ENCODE peak calls at places on chromosomes 13 and 19, in four cellular contexts. One of them, this sample, is unnamed.
A peak's percentile ranks its signal among the peaks of the same experiment; 100 is the strongest.

GRCh38 chr19:1469200-1469935 is 9.6 kb downstream of the C19orf25 start:
- DNase-seq in spleen: peak; percentile 78
- DNase-seq in CD8-positive, alpha-beta T cell: no peak
- DNase-seq in transverse colon: no peak
- DNase-seq in this sample: no peak

GRCh38 chr19:53511357-53511756 is 26.6 kb upstream of the ZNF331 start:
- DNase-seq in CD8-positive, alpha-beta T cell: no peak
- DNase-seq in transverse colon: no peak
- DNase-seq in spleen: no peak
- DNase-seq in this sample: no peak

GRCh38 chr19:36797786-36798108 is 25.1 kb upstream of the ZNF850 start:
- DNase-seq in CD8-positive, alpha-beta T cell: no peak
- DNase-seq in spleen: no peak
- DNase-seq in transverse colon: no peak
- DNase-seq in this sample: no peak

GRCh38 chr19:9037415-9038062 is 27.3 kb upstream of the MUC16 start:
- DNase-seq in transverse colon: no peak
- DNase-seq in spleen: no peak
- DNase-seq in CD8-positive, alpha-beta T cell: no peak
- DNase-seq in this sample: no peak

GRCh38 chr19:36198116-36198515 is 16.3 kb downstream of the ZNF565 start:
- DNase-seq in spleen: no peak
- DNase-seq in transverse colon: no peak
- DNase-seq in CD8-positive, alpha-beta T cell: no peak
- DNase-seq in this sample: no peak

GRCh38 chr19:53910170-53910518 is 1.1 kb downstream of the CACNG7 start:
- DNase-seq in spleen: no peak
- DNase-seq in CD8-positive, alpha-beta T cell: no peak
- DNase-seq in transverse colon: no peak
- DNase-seq in this sample: no peak

GRCh38 chr19:42052241-42052863 is 17.7 kb downstream of the GRIK5 start:
- DNase-seq in CD8-positive, alpha-beta T cell: no peak
- DNase-seq in transverse colon: no peak
- DNase-seq in spleen: no peak
- DNase-seq in this sample: no peak

GRCh38 chr19:5691205-5691929 is 1.3 kb downstream of the RPL36 start:
- DNase-seq in spleen: peak; percentile 89
- DNase-seq in transverse colon: peak; percentile 78
- DNase-seq in CD8-positive, alpha-beta T cell: no peak
- DNase-seq in this sample: no peak

GRCh38 chr19:57437931-57438330 is 2.8 kb downstream of the ZNF749 start:
- DNase-seq in transverse colon: no peak
- DNase-seq in spleen: no peak
- DNase-seq in CD8-positive, alpha-beta T cell: no peak
- DNase-seq in this sample: no peak

GRCh38 chr19:535017-535835 is 3.7 kb downstream of the CDC34 start:
- DNase-seq in CD8-positive, alpha-beta T cell: no peak
- DNase-seq in transverse colon: peak; percentile 16
- DNase-seq in spleen: peak; percentile 75
- DNase-seq in this sample: no peak

GRCh38 chr19:13544423-13544822 is 38.1 kb upstream of the CACNA1A start:
- DNase-seq in CD8-positive, alpha-beta T cell: no peak
- DNase-seq in transverse colon: no peak
- DNase-seq in spleen: no peak
- DNase-seq in this sample: no peak

GRCh38 chr19:47110521-47111080 is 3.0 kb downstream of the ZC3H4 start:
- DNase-seq in CD8-positive, alpha-beta T cell: no peak
- DNase-seq in spleen: peak; percentile 86
- DNase-seq in transverse colon: no peak
- DNase-seq in this sample: no peak

GRCh38 chr19:18590273-18591272 is 2.0 kb downstream of the REX1BD start:
- DNase-seq in CD8-positive, alpha-beta T cell: no peak
- DNase-seq in spleen: no peak
- DNase-seq in transverse colon: peak; percentile 49
- DNase-seq in this sample: peak; percentile 56

GRCh38 chr19:33953592-33953991 is 156.9 kb downstream of the KCTD15 start:
- DNase-seq in CD8-positive, alpha-beta T cell: no peak
- DNase-seq in transverse colon: no peak
- DNase-seq in spleen: no peak
- DNase-seq in this sample: no peak

GRCh38 chr13:101556676-101557121 is 104.2 kb downstream of the ITGBL1 start:
- DNase-seq in transverse colon: no peak
- DNase-seq in CD8-positive, alpha-beta T cell: no peak
- DNase-seq in spleen: no peak
- DNase-seq in this sample: no peak

GRCh38 chr13:32031025-32031814 is at the start of gene FRY:
- DNase-seq in transverse colon: peak; percentile 56
- DNase-seq in CD8-positive, alpha-beta T cell: peak; percentile 3
- DNase-seq in spleen: peak; percentile 94
- DNase-seq in this sample: no peak

GRCh38 chr13:67231481-67231940 is 1.4 kb upstream of the PCDH9 start:
- DNase-seq in transverse colon: no peak
- DNase-seq in CD8-positive, alpha-beta T cell: no peak
- DNase-seq in spleen: no peak
- DNase-seq in this sample: no peak

GRCh38 chr13:99086869-99087129 is 108.9 kb upstream of the DOCK9 start:
- DNase-seq in spleen: no peak
- DNase-seq in transverse colon: peak; percentile 47
- DNase-seq in CD8-positive, alpha-beta T cell: peak; percentile 18
- DNase-seq in this sample: no peak

GRCh38 chr19:55601127-55601526 is 1.0 kb downstream of the ZNF524 start:
- DNase-seq in spleen: no peak
- DNase-seq in transverse colon: no peak
- DNase-seq in CD8-positive, alpha-beta T cell: no peak
- DNase-seq in this sample: no peak

GRCh38 chr13:88761145-88761544 is 1090.0 kb downstream of the SLITRK5 start:
- DNase-seq in CD8-positive, alpha-beta T cell: no peak
- DNase-seq in spleen: no peak
- DNase-seq in transverse colon: no peak
- DNase-seq in this sample: no peak

DNA sequence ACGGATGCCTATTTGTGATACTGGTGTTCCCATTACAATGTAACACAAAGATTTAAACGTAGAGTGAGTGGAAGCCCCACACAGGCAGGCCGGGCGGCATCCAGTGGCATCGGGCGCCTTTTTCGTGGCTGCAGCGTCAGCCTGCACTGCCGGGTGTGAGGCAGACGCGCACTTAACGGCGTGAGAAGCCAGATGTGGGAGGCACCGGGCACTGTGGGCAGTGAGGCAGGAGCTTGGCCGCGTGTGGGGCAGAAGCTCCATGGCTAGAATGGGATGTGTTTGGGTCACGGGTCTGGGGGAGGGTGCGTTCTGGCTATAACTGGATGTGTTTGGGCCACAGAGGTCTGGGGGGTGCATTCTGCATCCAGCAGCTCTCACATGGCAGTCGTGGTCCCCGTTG is 63.1 kb upstream of the F7 start:
- DNase-seq in transverse colon: no peak
- DNase-seq in CD8-positive, alpha-beta T cell: no peak
- DNase-seq in spleen: no peak
- DNase-seq in this sample: no peak
- H3K4me3 ChIP-seq in transverse colon: no peak overlapping the region
- H3K4me3 ChIP-seq in CD8-positive, alpha-beta T cell: no peak overlapping the region
- H3K4me3 ChIP-seq in spleen: no peak overlapping the region
- H3K4me3 ChIP-seq in this sample: no peak overlapping the region

GRCh38 chr13:91357613-91358383 is 10.3 kb downstream of the MIR17HG start:
- DNase-seq in CD8-positive, alpha-beta T cell: no peak
- DNase-seq in transverse colon: no peak
- DNase-seq in spleen: no peak
- DNase-seq in this sample: no peak

GRCh38 chr13:91356919-91357612 is 9.6 kb downstream of the MIR17HG start:
- DNase-seq in CD8-positive, alpha-beta T cell: no peak
- DNase-seq in spleen: no peak
- DNase-seq in transverse colon: no peak
- DNase-seq in this sample: no peak

GRCh38 chr13:91359071-91359470 is 11.6 kb downstream of the MIR17HG start:
- DNase-seq in spleen: no peak
- DNase-seq in CD8-positive, alpha-beta T cell: no peak
- DNase-seq in transverse colon: no peak
- DNase-seq in this sample: no peak

GRCh38 chr13:91359566-91359965 is 12.1 kb downstream of the MIR17HG start:
- DNase-seq in spleen: no peak
- DNase-seq in CD8-positive, alpha-beta T cell: no peak
- DNase-seq in transverse colon: no peak
- DNase-seq in this sample: no peak

DNA sequence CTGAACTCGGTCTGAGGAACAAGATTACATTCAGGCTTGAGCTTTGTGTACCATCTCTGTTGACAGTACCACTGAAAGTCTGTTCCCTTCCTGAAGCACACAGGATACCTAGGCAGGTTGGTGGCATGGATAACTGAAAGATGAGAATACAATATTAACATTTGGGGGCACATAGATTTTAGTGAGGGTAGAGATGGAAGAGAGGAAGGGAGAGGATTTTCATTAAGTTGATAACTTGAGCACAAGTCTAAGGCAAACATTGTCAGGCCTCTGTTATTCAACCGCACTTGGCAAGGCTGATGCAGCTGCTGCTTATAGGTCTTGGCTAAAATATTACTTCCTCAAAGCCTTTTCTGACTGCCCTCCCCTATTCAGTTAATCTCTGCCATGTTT is 10.9 kb downstream of the MIR17HG start:
- DNase-seq in CD8-positive, alpha-beta T cell: no peak
- DNase-seq in spleen: no peak
- DNase-seq in transverse colon: no peak
- DNase-seq in this sample: no peak
- TF ChIP-seq CTCF in CD8-positive, alpha-beta T cell: no peak
- TF ChIP-seq CTCF in spleen: no peak
- TF ChIP-seq CTCF in transverse colon: no peak
- TF ChIP-seq CTCF in this sample: no peak

GRCh38 chr19:4504874-4505569 is 13.3 kb downstream of the PLIN4 start:
- DNase-seq in spleen: no peak
- DNase-seq in CD8-positive, alpha-beta T cell: no peak
- DNase-seq in transverse colon: no peak
- DNase-seq in this sample: no peak

GRCh38 chr19:4507150-4507452 is 11.2 kb downstream of the PLIN4 start:
- DNase-seq in CD8-positive, alpha-beta T cell: no peak
- DNase-seq in transverse colon: no peak
- DNase-seq in spleen: no peak
- DNase-seq in this sample: no peak

GRCh38 chr19:4507804-4508203 is 10.5 kb downstream of the PLIN4 start:
- DNase-seq in spleen: no peak
- DNase-seq in CD8-positive, alpha-beta T cell: no peak
- DNase-seq in transverse colon: no peak
- DNase-seq in this sample: no peak

GRCh38 chr19:4505570-4506448 is 12.5 kb downstream of the PLIN4 start:
- DNase-seq in CD8-positive, alpha-beta T cell: no peak
- DNase-seq in spleen: no peak
- DNase-seq in transverse colon: no peak
- DNase-seq in this sample: no peak

GRCh38 chr19:4506449-4507149 is 11.7 kb downstream of the PLIN4 start:
- DNase-seq in CD8-positive, alpha-beta T cell: no peak
- DNase-seq in spleen: no peak
- DNase-seq in transverse colon: no peak
- DNase-seq in this sample: peak; percentile 9
- H3K27me3 ChIP-seq in CD8-positive, alpha-beta T cell: no peaks in the 10 kb centered on the region
- H3K27me3 ChIP-seq in spleen: no peaks in the 10 kb centered on the region
- H3K27me3 ChIP-seq in transverse colon: no peaks in the 10 kb centered on the region
- H3K27me3 ChIP-seq in this sample: no peaks in the 10 kb centered on the region

GRCh38 chr19:3606174-3606689 is 443 bp downstream of the TBXA2R start:
- DNase-seq in CD8-positive, alpha-beta T cell: no peak
- DNase-seq in transverse colon: peak; percentile 80
- DNase-seq in spleen: peak; percentile 85
- DNase-seq in this sample: no peak
- H3K4me3 ChIP-seq in CD8-positive, alpha-beta T cell: peak overlapping the region; percentile 20
- H3K4me3 ChIP-seq in transverse colon: peak overlapping the region; percentile 34
- H3K4me3 ChIP-seq in spleen: peak overlapping the region; percentile 59
- H3K4me3 ChIP-seq in this sample: peak overlapping the region; percentile 45

GRCh38 chr13:110715395-110716234 is 2.1 kb downstream of the ING1 start:
- DNase-seq in spleen: peak; percentile 99
- DNase-seq in transverse colon: peak; percentile 98
- DNase-seq in CD8-positive, alpha-beta T cell: peak; percentile 92
- DNase-seq in this sample: peak; percentile 98
- TF ChIP-seq CTCF in spleen: peak; percentile 15
- TF ChIP-seq CTCF in transverse colon: peak; percentile 20
- TF ChIP-seq CTCF in CD8-positive, alpha-beta T cell: no peak
- TF ChIP-seq CTCF in this sample: no peak

This sample was measured in kidney epithelial cell.